ENCODE peak calls at places on chromosomes 11 and 22, in five cellular contexts. G is fibroblast of lung, N is GM23338, V is GM10248, F is progenitor cell of endocrine pancreas. Q is an unnamed sample.

GRCh38 chr11:33899383-33900037 is 7.6 kb upstream of the LMO2 start:
- DNase-seq in G (peak; percentile 79), N (no peak), V (no peak), F (no peak), Q (no peak)

GRCh38 chr11:1768141-1768469 is 4.4 kb upstream of the CTSD start:
- DNase-seq in G (no peak), N (no peak), V (no peak), F (no peak), Q (no peak)

GRCh38 chr11:5689551-5689983 is at the start of gene TRIM22:
- DNase-seq in G (peak; percentile 62), N (peak; percentile 81), V (peak; percentile 71), F (no peak), Q (no peak)

GRCh38 chr22:50473088-50473487 is 1.7 kb downstream of the SBF1 start:
- DNase-seq in G (no peak), N (peak; percentile 57), V (no peak), F (no peak), Q (no peak)

GRCh38 chr11:111348147-111348546 is 30.9 kb downstream of the POU2AF1 start:
- DNase-seq in G (no peak), N (no peak), V (no peak), F (no peak), Q (no peak)

GRCh38 chr11:111406091-111406490 is 27.0 kb upstream of the POU2AF1 start:
- DNase-seq in G (no peak), N (no peak), V (no peak), F (no peak), Q (no peak)

GRCh38 chr11:33207408-33207985 is 46.2 kb upstream of the CSTF3 start:
- DNase-seq in G (no peak), N (no peak), V (no peak), F (no peak), Q (no peak)

GRCh38 chr11:126523441-126523840 is 168.0 kb downstream of the ST3GAL4 start:
- DNase-seq in G (no peak), N (no peak), V (no peak), F (no peak), Q (no peak)

GRCh38 chr11:705646-706438 is at the start of gene EPS8L2:
- DNase-seq in G (no peak), N (peak; percentile 69), V (peak; percentile 39), F (no peak), Q (peak; percentile 73)

GRCh38 chr11:2550606-2550970 is 105.8 kb downstream of the KCNQ1 start:
- DNase-seq in G (no peak), N (no peak), V (no peak), F (no peak), Q (no peak)

GRCh38 chr11:66840317-66841091 is 2.7 kb upstream of the RCE1 start:
- DNase-seq in G (no peak), N (no peak), V (no peak), F (no peak), Q (no peak)

GRCh38 chr11:16986434-16987204 is 27.6 kb downstream of the PLEKHA7 start:
- DNase-seq in G (no peak), N (peak; percentile 25), V (peak; percentile 84), F (no peak), Q (no peak)

GRCh38 chr11:44977493-44977984 is 26.9 kb upstream of the TP53I11 start:
- DNase-seq in G (no peak), N (peak; percentile 53), V (no peak), F (no peak), Q (no peak)

GRCh38 chr11:66880484-66881211 is 23.8 kb downstream of the LRFN4 start:
- DNase-seq in G (no peak), N (peak; percentile 64), V (no peak), F (no peak), Q (no peak)

GRCh38 chr11:130995266-130995665 is 79.0 kb upstream of the SNX19 start:
- DNase-seq in G (no peak), N (peak; percentile 7), V (no peak), F (no peak), Q (no peak)

GRCh38 chr11:130859896-130860295 is 56.4 kb downstream of the SNX19 start:
- DNase-seq in G (peak; percentile 50), N (no peak), V (no peak), F (no peak), Q (no peak)

GRCh38 chr11:42043312-42043711 is 583.9 kb upstream of the LRRC4C start:
- DNase-seq in G (no peak), N (no peak), V (no peak), F (no peak), Q (no peak)

GRCh38 chr11:77569046-77569445 is 20.7 kb upstream of the AQP11 start:
- DNase-seq in G (no peak), N (no peak), V (no peak), F (no peak), Q (no peak)

GRCh38 chr22:50260801-50261614 is 475 bp downstream of the MAPK12 start:
- DNase-seq in G (peak; percentile 67), N (peak; percentile 59), V (peak; percentile 73), F (no peak), Q (no peak)

GRCh38 chr11:15837901-15838489 is 518.4 kb downstream of the SOX6 start:
- DNase-seq in G (no peak), N (no peak), V (no peak), F (no peak), Q (no peak)

GRCh38 chr11:117225553-117226170 is 6.2 kb downstream of the PCSK7 start:
- DNase-seq in G (no peak), N (no peak), V (no peak), F (no peak), Q (no peak)

GRCh38 chr11:19938051-19938856 is 222.0 kb downstream of the DBX1 start:
- DNase-seq in G (peak; percentile 65), N (peak; percentile 79), V (peak; percentile 70), F (peak; percentile 42), Q (no peak)

GRCh38 chr11:37026326-37026725 is 428.3 kb upstream of the RAG2 start:
- DNase-seq in G (no peak), N (no peak), V (no peak), F (no peak), Q (no peak)

GRCh38 chr11:101870510-101870909 is 44.3 kb upstream of the CEP126 start:
- DNase-seq in G (peak; percentile 82), N (no peak), V (no peak), F (no peak), Q (no peak)

GRCh38 chr11:120017582-120017981 is 120.3 kb downstream of the TRIM29 start:
- DNase-seq in G (no peak), N (no peak), V (no peak), F (no peak), Q (no peak)

GRCh38 chr11:63574856-63575602 is 11.8 kb upstream of the PLAAT2 start:
- DNase-seq in G (peak; percentile 62), N (no peak), V (no peak), F (no peak), Q (no peak)

GRCh38 chr11:122113836-122114235 is 2.2 kb downstream of the BLID start:
- DNase-seq in G (peak; percentile 80), N (no peak), V (no peak), F (no peak), Q (no peak)

GRCh38 chr11:130719516-130719915 is 196.8 kb downstream of the SNX19 start:
- DNase-seq in G (peak; percentile 42), N (no peak), V (no peak), F (no peak), Q (no peak)

GRCh38 chr11:61695917-61696316 is 15.7 kb downstream of the DAGLA start:
- DNase-seq in G (peak; percentile 41), N (peak; percentile 68), V (peak; percentile 76), F (no peak), Q (no peak)

GRCh38 chr11:67022961-67023956 is at the start of gene SYT12:
- DNase-seq in G (no peak), N (peak; percentile 69), V (peak; percentile 39), F (no peak), Q (no peak)

GRCh38 chr11:45021692-45022130 is 71.0 kb upstream of the TP53I11 start:
- DNase-seq in G (peak; percentile 88), N (peak; percentile 70), V (no peak), F (no peak), Q (no peak)

GRCh38 chr11:95549276-95549675 is 240.3 kb downstream of the FAM76B start:
- DNase-seq in G (no peak), N (no peak), V (no peak), F (no peak), Q (no peak)

GRCh38 chr11:6850526-6850925 is 5.0 kb downstream of the OR10A5 start:
- DNase-seq in G (no peak), N (no peak), V (no peak), F (no peak), Q (no peak)
- TF ChIP-seq CTCF in G (no peak), N (no peak), V (no peak), F (no peak), Q (no peak)

GRCh38 chr22:40324468-40325305 is 21.6 kb upstream of the ADSL start:
- DNase-seq in G (no peak), N (no peak), V (no peak), F (no peak), Q (no peak)
- TF ChIP-seq CTCF in G (no peak), N (no peak), V (no peak), F (no peak), Q (no peak)

GRCh38 chr11:72705442-72706365 is 31.5 kb upstream of the PDE2A start:
- DNase-seq in G (no peak), N (peak; percentile 51), V (no peak), F (no peak), Q (no peak)

GRCh38 chr11:72704783-72705287 is 30.6 kb upstream of the PDE2A start:
- DNase-seq in G (no peak), N (no peak), V (no peak), F (no peak), Q (no peak)

GRCh38 chr11:72702842-72703241 is 28.6 kb upstream of the PDE2A start:
- DNase-seq in G (no peak), N (no peak), V (no peak), F (no peak), Q (no peak)

GRCh38 chr11:72703281-72704008 is 29.2 kb upstream of the PDE2A start:
- DNase-seq in G (peak; percentile 83), N (no peak), V (no peak), F (no peak), Q (no peak)

DNA sequence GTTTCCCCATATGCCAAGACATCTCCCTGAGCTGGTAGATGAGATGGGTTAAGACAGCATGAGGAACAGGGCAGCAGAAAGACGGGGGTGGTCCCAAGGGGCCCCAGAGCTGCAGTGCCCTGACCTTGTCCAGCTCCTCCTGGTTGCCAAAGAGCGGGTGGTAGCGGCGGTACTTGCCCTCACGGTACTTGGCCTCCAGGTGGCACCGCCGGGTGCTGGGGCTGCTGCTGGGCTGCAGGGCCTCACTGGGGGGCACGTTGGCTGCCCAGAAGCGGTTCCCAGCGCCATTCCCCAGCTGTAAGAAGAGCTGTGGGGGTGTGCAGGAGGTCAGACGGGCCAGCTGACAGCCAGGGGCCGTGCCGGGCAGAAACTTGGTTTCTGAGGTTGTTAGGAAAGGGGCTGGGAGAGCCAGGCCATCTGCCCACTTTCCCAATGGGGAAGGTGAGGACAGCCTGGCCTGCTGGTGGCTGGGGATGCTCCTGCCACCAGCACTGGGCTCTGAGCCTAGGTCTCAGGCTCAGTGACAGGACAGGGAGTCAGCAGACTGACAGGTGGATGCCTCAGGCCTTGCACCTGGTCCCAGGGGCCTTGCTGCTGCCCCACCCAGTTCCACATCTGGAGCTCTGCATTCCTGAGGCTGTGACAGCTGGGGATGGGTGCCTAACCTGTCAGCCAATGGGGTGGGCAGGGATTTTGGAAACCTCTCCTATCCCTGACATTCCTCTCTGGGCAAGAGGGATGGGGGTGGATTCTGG is 30.0 kb upstream of the PDE2A start:
- DNase-seq in G (no peak), N (no peak), V (no peak), F (no peak), Q (no peak)
- TF ChIP-seq CTCF in G (peak; percentile 22), N (no peak), V (no peak), F (no peak), Q (no peak)

GRCh38 chr22:35407352-35407751 is 7.4 kb downstream of the MCM5 start:
- DNase-seq in G (no peak), N (no peak), V (no peak), F (no peak), Q (no peak)
- TF ChIP-seq CTCF in G (no peak), N (no peak), V (no peak), F (no peak), Q (no peak)

Q was measured in type B pancreatic cell.